ENCODE peak calls at places on chromosomes 4 and X, in nine cellular contexts. Q, I, B, N, W, V, X, M and A are unnamed samples.

GRCh38 chr4:132669786-132670185 is 479.3 kb upstream of the PCDH10 start:
- DNase-seq in V (no peak), I (no peak), N (no peak), Q (no peak), B (no peak), X (peak; percentile 7), W (no peak), M (no peak), A (no peak)

GRCh38 chrX:123743312-123743711 is 10.5 kb upstream of the THOC2 start:
- DNase-seq in W (no peak), M (no peak), Q (no peak), X (no peak), V (no peak), N (no peak), B (no peak), I (no peak), A (no peak)

GRCh38 chrX:39854772-39855747 is 242.7 kb downstream of the BCOR start:
- DNase-seq in M (no peak), Q (no peak), I (no peak), W (peak; percentile 26), V (no peak), N (no peak), X (no peak), B (no peak), A (no peak)

GRCh38 chr4:2390146-2390545 is 28.3 kb downstream of the ZFYVE28 start:
- DNase-seq in I (no peak), B (no peak), M (no peak), Q (no peak), V (no peak), X (no peak), W (no peak), N (no peak), A (no peak)

GRCh38 chr4:1594871-1595788 is 89.0 kb downstream of the FAM53A start:
- DNase-seq in X (no peak), I (no peak), M (no peak), B (no peak), W (no peak), N (no peak), Q (no peak), V (no peak), A (no peak)

GRCh38 chr4:90580271-90580825 is 453.2 kb downstream of the CCSER1 start:
- DNase-seq in N (no peak), X (no peak), W (no peak), I (peak; percentile 5), M (no peak), V (no peak), B (no peak), Q (no peak), A (no peak)

GRCh38 chr4:18844726-18845125 is 823.2 kb upstream of the LCORL start:
- DNase-seq in N (peak; percentile 77), V (no peak), Q (no peak), M (no peak), B (no peak), X (peak; percentile 8), I (no peak), W (no peak), A (no peak)

GRCh38 chrX:96538104-96538725 is 146.4 kb upstream of the DIAPH2 start:
- DNase-seq in V (no peak), I (no peak), N (no peak), W (no peak), B (no peak), M (no peak), X (no peak), Q (no peak), A (no peak)

GRCh38 chr4:70192895-70193294 is 2.6 kb upstream of the ODAM start:
- DNase-seq in M (no peak), X (no peak), V (no peak), N (no peak), I (no peak), W (no peak), B (no peak), Q (no peak), A (no peak)

GRCh38 chr4:158033416-158033863 is 139.4 kb downstream of the GASK1B start:
- DNase-seq in W (no peak), M (no peak), X (peak; percentile 52), Q (peak; percentile 7), B (no peak), V (no peak), I (no peak), N (peak; percentile 82), A (no peak)

GRCh38 chr4:38728651-38729141 is 54.1 kb downstream of the TLR10 start:
- DNase-seq in N (no peak), B (no peak), I (peak; percentile 38), Q (peak; percentile 80), X (peak; percentile 25), W (no peak), M (no peak), V (no peak), A (no peak)

GRCh38 chr4:56817840-56818491 is 3.5 kb downstream of the SPINK2 start:
- DNase-seq in N (peak; percentile 49), B (no peak), M (no peak), X (peak; percentile 13), Q (no peak), I (no peak), W (no peak), V (no peak), A (no peak)

GRCh38 chrX:122187065-122187464 is 997.0 kb upstream of the GRIA3 start:
- DNase-seq in X (no peak), V (no peak), I (no peak), Q (no peak), M (no peak), N (no peak), W (no peak), B (no peak), A (no peak)

GRCh38 chrX:22323541-22323940 is 50.8 kb downstream of the CBLL2 start:
- DNase-seq in B (peak; percentile 41), I (no peak), X (peak; percentile 73), W (no peak), N (peak; percentile 81), V (no peak), Q (no peak), M (no peak), A (no peak)

GRCh38 chr4:55458164-55458563 is 62.4 kb downstream of the TMEM165 start:
- DNase-seq in W (no peak), Q (no peak), X (no peak), M (no peak), I (no peak), N (peak; percentile 48), V (no peak), B (no peak), A (no peak)

GRCh38 chr4:83771113-83771705 is 235.3 kb downstream of the GPAT3 start:
- DNase-seq in N (peak; percentile 43), I (peak; percentile 28), M (peak; percentile 38), B (peak; percentile 77), Q (peak; percentile 59), W (no peak), V (no peak), X (peak; percentile 38), A (no peak)

GRCh38 chrX:139930923-139931645 is 1.8 kb downstream of the ATP11C start:
- DNase-seq in N (peak; percentile 10), V (no peak), Q (peak; percentile 16), X (no peak), W (no peak), B (peak; percentile 21), I (no peak), M (no peak), A (no peak)

GRCh38 chr4:87100093-87100634 is 120.3 kb downstream of the KLHL8 start:
- DNase-seq in W (no peak), V (no peak), N (no peak), M (no peak), B (no peak), Q (no peak), X (no peak), I (no peak), A (no peak)

GRCh38 chrX:48927736-48928382 is 9.0 kb upstream of the PIM2 start:
- DNase-seq in I (peak; percentile 87), M (no peak), B (no peak), W (no peak), N (no peak), Q (no peak), X (no peak), V (no peak), A (no peak)